ENCODE peak calls at places on chromosomes 7 and 10, in ten cellular contexts. P, M, Z, V, W, G, L, Q, H and K are unnamed samples.

GRCh38 chr7:15684834-15685233 is 1.6 kb downstream of the MEOX2 start:
- DNase-seq in W (peak; percentile 8), V (no peak), H (no peak), M (peak; percentile 4), Z (no peak), P (peak; percentile 42), G (no peak), L (no peak), Q (no peak), K (no peak)

GRCh38 chr10:71150811-71151210 is 61.6 kb upstream of the UNC5B start:
- DNase-seq in P (no peak), L (no peak), W (no peak), Q (no peak), Z (no peak), H (no peak), V (no peak), M (no peak), G (no peak), K (no peak)

GRCh38 chr10:51399840-51400239 is 299.6 kb downstream of the CSTF2T start:
- DNase-seq in H (no peak), Q (no peak), W (no peak), Z (no peak), P (no peak), M (no peak), V (no peak), L (no peak), G (no peak), K (no peak)

GRCh38 chr10:69863580-69863979 is 61.9 kb downstream of the COL13A1 start:
- DNase-seq in Q (no peak), M (peak; percentile 50), W (no peak), L (no peak), H (no peak), P (no peak), Z (no peak), V (no peak), G (no peak), K (no peak)

GRCh38 chr7:77799078-77799964 is 748 bp downstream of the PHTF2 start:
- DNase-seq in Q (peak; percentile 71), V (peak; percentile 18), Z (peak; percentile 53), M (peak; percentile 46), W (peak; percentile 70), P (peak; percentile 35), L (no peak), G (peak; percentile 21), H (peak; percentile 39), K (no peak)

GRCh38 chr10:13526952-13527863 is 1.6 kb downstream of the BEND7 start:
- DNase-seq in Q (no peak), V (peak; percentile 53), G (no peak), Z (no peak), P (no peak), W (no peak), H (no peak), M (no peak), L (no peak), K (peak; percentile 17)

GRCh38 chr10:30188101-30188500 is 128.7 kb upstream of the JCAD start:
- DNase-seq in H (no peak), M (no peak), Q (no peak), V (no peak), P (peak; percentile 53), W (no peak), G (no peak), Z (no peak), L (no peak), K (no peak)

GRCh38 chr10:120689766-120690539 is 161.2 kb upstream of the WDR11 start:
- DNase-seq in Z (no peak), H (no peak), W (no peak), G (no peak), P (no peak), L (no peak), Q (no peak), M (no peak), V (no peak), K (no peak)

GRCh38 chr7:150361807-150362621 is 6.6 kb upstream of the REPIN1 start:
- DNase-seq in Q (no peak), H (no peak), G (no peak), P (no peak), L (no peak), Z (no peak), W (peak; percentile 67), M (no peak), V (no peak), K (no peak)

GRCh38 chr7:106110885-106111670 is 1.0 kb downstream of the SYPL1 start:
- DNase-seq in L (no peak), H (peak; percentile 27), W (peak; percentile 25), M (peak; percentile 36), Q (no peak), G (no peak), Z (peak; percentile 25), P (no peak), V (no peak), K (no peak)

GRCh38 chr10:775245-776075 is 86.0 kb upstream of the DIP2C start:
- DNase-seq in L (peak; percentile 23), Q (no peak), H (no peak), P (no peak), M (peak; percentile 62), G (no peak), W (no peak), Z (no peak), V (no peak), K (no peak)

DNA sequence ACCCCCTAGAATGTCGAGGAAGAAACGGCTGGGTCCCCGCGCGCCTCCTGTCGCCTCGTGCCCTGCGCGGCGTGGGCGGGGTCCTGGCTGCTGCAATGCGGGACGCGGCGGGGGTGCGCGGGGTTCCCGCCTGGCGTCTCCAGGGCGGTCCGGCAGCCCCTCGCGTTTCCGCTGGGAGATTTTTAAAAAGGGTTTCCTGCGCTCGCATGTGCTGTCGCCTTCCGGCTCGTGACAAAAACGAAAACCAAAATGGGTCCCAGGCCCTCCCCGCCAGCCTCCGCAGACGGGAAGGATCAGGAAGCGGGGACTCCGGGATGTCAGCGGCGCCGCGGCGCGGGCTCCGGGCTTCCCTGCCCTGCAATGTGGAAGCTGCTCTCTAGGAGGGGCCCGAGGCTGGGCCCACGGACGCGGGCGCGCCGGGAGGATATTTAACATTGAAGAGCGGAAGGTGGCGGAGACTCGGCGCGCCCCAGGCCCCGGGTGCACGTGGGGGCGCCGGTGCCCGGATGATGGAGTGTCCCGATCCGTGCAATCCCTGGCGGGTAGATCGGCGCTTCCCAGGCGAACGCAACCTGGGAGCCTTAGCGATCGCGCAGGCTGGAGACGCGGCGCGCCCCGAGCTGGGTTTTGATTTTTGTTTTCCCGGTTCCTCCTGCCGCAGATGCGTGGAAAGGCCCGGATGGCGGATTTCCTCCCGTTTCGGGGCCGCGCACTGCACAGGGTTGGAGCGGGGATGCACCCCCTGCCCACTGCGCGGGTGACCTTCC is 1.0 kb downstream of the PFKP start:
- DNase-seq in P (peak; percentile 71), V (no peak), L (peak; percentile 50), Z (peak; percentile 62), M (peak; percentile 83), W (peak; percentile 68), G (peak; percentile 50), H (peak; percentile 81), Q (peak; percentile 80), K (no peak)
- TF ChIP-seq CTCF in P (peak; percentile 52), V (no peak), L (no peak), Z (peak; percentile 10), M (no peak), W (peak; percentile 53), G (peak; percentile 32), H (no peak), Q (no peak), K (peak; percentile 51)

DNA sequence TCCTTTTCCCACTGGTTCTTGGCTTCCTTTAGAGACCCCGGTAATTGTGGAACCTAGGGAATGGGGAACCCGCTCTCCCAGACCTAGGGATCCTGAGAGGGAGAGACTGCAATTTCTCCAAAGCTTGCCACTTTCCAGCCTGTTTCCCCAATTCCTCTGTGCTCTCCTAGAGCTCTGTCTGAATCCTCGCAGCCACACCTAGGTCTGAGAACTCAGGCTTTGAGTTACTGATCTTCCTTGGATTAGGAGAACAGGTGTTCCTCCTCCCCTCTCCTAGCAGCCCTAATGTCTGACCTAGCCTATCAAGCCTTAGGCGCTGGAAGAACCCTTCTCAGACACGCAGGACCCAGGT is 20.0 kb downstream of the WNT8B start:
- DNase-seq in Q (no peak), W (peak; percentile 3), V (no peak), M (no peak), Z (no peak), P (no peak), G (no peak), L (no peak), H (no peak), K (no peak)
- H3K4me3 ChIP-seq in Q (no peak overlapping the region), W (peak overlapping the region; percentile 34), V (peak overlapping the region; percentile 44), M (peak overlapping the region; percentile 49), Z (peak overlapping the region; percentile 45), P (no peak overlapping the region), G (peak overlapping the region; percentile 41), L (peak overlapping the region; percentile 45), H (no peak overlapping the region), K (no peak overlapping the region)

DNA sequence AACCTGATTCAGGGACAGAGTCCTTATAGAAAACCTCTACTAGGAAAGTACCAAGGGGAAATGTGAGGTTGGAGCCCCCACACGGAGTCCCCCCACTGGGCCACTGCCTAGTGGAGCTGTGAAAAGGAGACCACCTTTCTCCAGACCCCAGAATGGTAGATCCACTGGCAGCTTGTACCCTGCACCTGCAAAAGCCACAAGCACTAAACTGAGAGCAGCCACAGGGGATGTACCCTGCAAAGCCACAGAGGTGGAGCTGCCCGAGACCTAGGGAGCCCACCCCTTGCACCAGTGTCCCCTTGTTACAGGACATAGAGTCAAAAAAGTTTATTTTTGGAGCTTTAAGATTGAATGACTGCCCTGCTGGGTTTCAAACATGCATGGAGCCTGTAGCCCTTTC is 87.2 kb upstream of the KCNMA1 start:
- DNase-seq in Z (no peak), V (no peak), H (no peak), L (no peak), Q (no peak), G (no peak), M (no peak), P (no peak), W (no peak), K (no peak)
- TF ChIP-seq CTCF in Z (no peak), V (no peak), H (no peak), L (no peak), Q (no peak), G (no peak), M (no peak), P (no peak), W (no peak), K (no peak)

GRCh38 chr10:101397140-101397539 is 43.2 kb downstream of the BTRC start:
- DNase-seq in H (peak; percentile 45), P (peak; percentile 42), Q (no peak), V (peak; percentile 26), L (no peak), W (peak; percentile 13), G (no peak), Z (no peak), M (peak; percentile 26), K (peak; percentile 19)

GRCh38 chr10:101388671-101389276 is 34.8 kb downstream of the BTRC start:
- DNase-seq in L (no peak), Z (no peak), Q (no peak), P (no peak), M (no peak), V (no peak), W (no peak), H (no peak), G (no peak), K (no peak)

GRCh38 chr10:101389986-101390531 is 36.1 kb downstream of the BTRC start:
- DNase-seq in H (no peak), Z (no peak), P (no peak), M (no peak), Q (no peak), L (no peak), V (no peak), G (no peak), W (no peak), K (no peak)

GRCh38 chr10:101393378-101393777 is 39.4 kb downstream of the BTRC start:
- DNase-seq in Z (no peak), M (no peak), L (no peak), V (no peak), H (no peak), G (no peak), Q (no peak), W (no peak), P (no peak), K (no peak)

GRCh38 chr10:101394522-101395133 is 40.7 kb downstream of the BTRC start:
- DNase-seq in G (no peak), V (no peak), W (peak; percentile 73), Q (no peak), P (no peak), H (peak; percentile 12), Z (no peak), L (no peak), M (no peak), K (no peak)
- H3K4me3 ChIP-seq in G (no peak overlapping the region), V (no peak overlapping the region), W (no peak overlapping the region), Q (no peak overlapping the region), P (no peak overlapping the region), H (no peak overlapping the region), Z (no peak overlapping the region), L (no peak overlapping the region), M (no peak overlapping the region), K (no peak overlapping the region)